ENCODE peak calls at places on chromosome 21, in seven cellular contexts. K is suprapubic skin, L is A549, E is testis, Z is esophagus muscularis mucosa, J is lower leg skin, Q is gastrocnemius medialis. T is an unnamed sample.

GRCh38 chr21:19874521-19874920 is 1123.7 kb upstream of the NCAM2 start:
- DNase-seq in Z (no peak), L (no peak), K (no peak), J (no peak), Q (no peak), E (no peak), T (no peak)

GRCh38 chr21:33769057-33769456 is 126.8 kb downstream of the ITSN1 start:
- DNase-seq in E (no peak), K (no peak), Z (no peak), Q (no peak), J (no peak), L (no peak), T (no peak)

GRCh38 chr21:14836950-14837349 is 227.8 kb downstream of the NRIP1 start:
- DNase-seq in Z (no peak), E (no peak), K (no peak), J (no peak), Q (no peak), L (no peak), T (no peak)

GRCh38 chr21:16363563-16363962 is 633.8 kb downstream of the USP25 start:
- DNase-seq in J (no peak), Z (no peak), K (no peak), L (no peak), Q (no peak), E (no peak), T (no peak)

GRCh38 chr21:38768385-38769071 is 37.2 kb upstream of the ETS2 start:
- DNase-seq in J (peak), Z (no peak), Q (no peak), K (no peak), L (peak), E (no peak), T (peak)

GRCh38 chr21:18350216-18350615 is 53.4 kb downstream of the TMPRSS15 start:
- DNase-seq in E (no peak), Q (no peak), L (no peak), K (no peak), Z (no peak), J (no peak), T (no peak)

GRCh38 chr21:17454315-17455027 is 58.4 kb upstream of the CXADR start:
- DNase-seq in L (peak), J (peak), Q (peak), E (peak), Z (peak), K (peak), T (peak)

GRCh38 chr21:14070049-14070893 is 140.5 kb downstream of the LIPI start:
- DNase-seq in Z (no peak), L (no peak), J (peak), E (no peak), Q (no peak), K (no peak), T (no peak)

GRCh38 chr21:33403786-33404571 is 766 bp downstream of the IFNGR2 start:
- DNase-seq in J (peak), E (peak), Q (no peak), Z (peak), L (no peak), K (peak), T (peak)

GRCh38 chr21:38965910-38966504 is 160.3 kb downstream of the ETS2 start:
- DNase-seq in E (peak), L (peak), Z (no peak), Q (peak), J (no peak), K (no peak), T (no peak)

GRCh38 chr21:44299458-44300261 is at the start of gene PFKL:
- DNase-seq in Q (no peak), Z (no peak), K (no peak), E (peak), J (peak), L (peak), T (peak)
- TF ChIP-seq POLR2A in Q (peak), Z (no peak), K (no peak), E (no peak), J (no peak), L (peak), T (peak)

GRCh38 chr21:26170471-26171309 is at the start of gene APP:
- DNase-seq in K (peak), J (peak), Q (peak), Z (peak), E (peak), L (peak), T (peak)
- TF ChIP-seq POLR2A in K (no peak), J (no peak), Q (peak), Z (peak), E (peak), L (peak), T (peak)

GRCh38 chr21:44518684-44519083 is 21.3 kb downstream of the KRTAP10-1 start:
- DNase-seq in Z (no peak), L (no peak), J (no peak), K (peak), E (no peak), Q (no peak), T (no peak)

GRCh38 chr21:44516828-44517174 is 23.2 kb downstream of the KRTAP10-1 start:
- DNase-seq in Z (no peak), Q (no peak), K (no peak), J (no peak), E (no peak), L (no peak), T (no peak)

GRCh38 chr21:44516342-44516741 is 23.7 kb downstream of the KRTAP10-1 start:
- DNase-seq in Q (no peak), Z (no peak), J (no peak), E (no peak), L (no peak), K (no peak), T (no peak)

GRCh38 chr21:44515359-44516165 is 24.4 kb downstream of the KRTAP10-1 start:
- DNase-seq in Z (no peak), J (no peak), E (no peak), Q (no peak), L (no peak), K (no peak), T (no peak)

GRCh38 chr21:44517175-44517899 is 22.7 kb downstream of the KRTAP10-1 start:
- DNase-seq in E (peak), J (no peak), Z (no peak), K (no peak), Q (no peak), L (peak), T (peak)
- TF ChIP-seq POLR2A in E (no peak), J (no peak), Z (no peak), K (no peak), Q (no peak), L (no peak), T (peak)

GRCh38 chr21:41016472-41016871 is 151.5 kb upstream of the BACE2 start:
- DNase-seq in J (no peak), E (no peak), Q (no peak), K (no peak), Z (no peak), L (no peak), T (no peak)
- TF ChIP-seq POLR2A in J (no peak), E (no peak), Q (no peak), K (no peak), Z (no peak), L (no peak), T (no peak)

GRCh38 chr21:43864806-43865470 is at the start of gene AGPAT3:
- DNase-seq in Q (no peak), J (no peak), E (peak), L (no peak), K (no peak), Z (no peak), T (peak)

GRCh38 chr21:43864313-43864805 is 664 bp upstream of the AGPAT3 start:
- DNase-seq in E (peak), Z (no peak), L (peak), J (peak), Q (no peak), K (no peak), T (peak)

GRCh38 chr21:43866233-43866632 is 1.2 kb downstream of the AGPAT3 start:
- DNase-seq in K (no peak), Q (peak), J (no peak), Z (no peak), L (no peak), E (peak), T (peak)

GRCh38 chr21:43866659-43867331 is 1.8 kb downstream of the AGPAT3 start:
- DNase-seq in L (no peak), K (no peak), J (no peak), Q (no peak), E (no peak), Z (no peak), T (no peak)

GRCh38 chr21:43865471-43866181 is 603 bp downstream of the AGPAT3 start:
- DNase-seq in K (no peak), E (peak), Z (no peak), Q (no peak), L (no peak), J (no peak), T (peak)
- TF ChIP-seq POLR2A in K (no peak), E (no peak), Z (no peak), Q (peak), L (no peak), J (no peak), T (no peak)

GRCh38 chr21:42261832-42262200 is 42.9 kb downstream of the ABCG1 start:
- DNase-seq in K (no peak), E (no peak), J (no peak), Z (no peak), Q (no peak), L (no peak), T (no peak)

GRCh38 chr21:42262826-42263225 is 43.9 kb downstream of the ABCG1 start:
- DNase-seq in J (peak), L (peak), E (no peak), Z (no peak), K (peak), Q (peak), T (peak)

GRCh38 chr21:42265229-42265812 is 46.4 kb downstream of the ABCG1 start:
- DNase-seq in Q (no peak), E (no peak), K (no peak), L (no peak), Z (no peak), J (no peak), T (no peak)

GRCh38 chr21:42264245-42265195 is 45.6 kb downstream of the ABCG1 start:
- DNase-seq in J (no peak), L (no peak), Z (no peak), E (no peak), Q (no peak), K (no peak), T (no peak)

GRCh38 chr21:42263591-42264131 is 44.7 kb downstream of the ABCG1 start:
- DNase-seq in J (peak), K (no peak), L (no peak), Z (no peak), E (peak), Q (peak), T (no peak)
- TF ChIP-seq POLR2A in J (no peak), K (no peak), L (no peak), Z (no peak), E (no peak), Q (no peak), T (no peak)